ENCODE peak calls at places on chromosome 20, in ten cellular contexts. One of them, this sample, is unnamed.

GRCh38 chr20:1816384-1817381 is 78.5 kb upstream of the SIRPA start:
- DNase-seq in naive thymus-derived CD8-positive, alpha-beta T cell: peak; percentile 63
- DNase-seq in SJSA1: peak; percentile 82
- DNase-seq in mucosa of descending colon: no peak
- DNase-seq in AG04449: peak; percentile 58
- DNase-seq in fibroblast of pulmonary artery: peak; percentile 85
- DNase-seq in hippocampal formation: peak; percentile 87
- DNase-seq in NCI-H1436: no peak
- DNase-seq in breast epithelium: peak; percentile 83
- DNase-seq in RWPE1: peak; percentile 83
- DNase-seq in this sample: peak; percentile 84

GRCh38 chr20:50256577-50256976 is 65.9 kb downstream of the CEBPB start:
- DNase-seq in naive thymus-derived CD8-positive, alpha-beta T cell: no peak
- DNase-seq in AG04449: no peak
- DNase-seq in fibroblast of pulmonary artery: no peak
- DNase-seq in breast epithelium: no peak
- DNase-seq in RWPE1: no peak
- DNase-seq in SJSA1: no peak
- DNase-seq in NCI-H1436: no peak
- DNase-seq in mucosa of descending colon: no peak
- DNase-seq in hippocampal formation: no peak
- DNase-seq in this sample: no peak

GRCh38 chr20:37677969-37678610 is 15.7 kb upstream of the CTNNBL1 start:
- DNase-seq in AG04449: no peak
- DNase-seq in NCI-H1436: no peak
- DNase-seq in hippocampal formation: no peak
- DNase-seq in naive thymus-derived CD8-positive, alpha-beta T cell: no peak
- DNase-seq in fibroblast of pulmonary artery: no peak
- DNase-seq in RWPE1: no peak
- DNase-seq in mucosa of descending colon: no peak
- DNase-seq in breast epithelium: no peak
- DNase-seq in SJSA1: no peak
- DNase-seq in this sample: no peak

GRCh38 chr20:63808964-63809674 is 21.9 kb downstream of the ZBTB46 start:
- DNase-seq in RWPE1: no peak
- DNase-seq in hippocampal formation: no peak
- DNase-seq in mucosa of descending colon: no peak
- DNase-seq in AG04449: no peak
- DNase-seq in breast epithelium: no peak
- DNase-seq in SJSA1: no peak
- DNase-seq in fibroblast of pulmonary artery: no peak
- DNase-seq in NCI-H1436: no peak
- DNase-seq in naive thymus-derived CD8-positive, alpha-beta T cell: no peak
- DNase-seq in this sample: no peak

GRCh38 chr20:45450097-45450818 is 19.3 kb upstream of the WFDC2 start:
- DNase-seq in RWPE1: no peak
- DNase-seq in breast epithelium: no peak
- DNase-seq in mucosa of descending colon: no peak
- DNase-seq in AG04449: no peak
- DNase-seq in SJSA1: no peak
- DNase-seq in fibroblast of pulmonary artery: peak; percentile 71
- DNase-seq in NCI-H1436: peak; percentile 4
- DNase-seq in naive thymus-derived CD8-positive, alpha-beta T cell: peak; percentile 51
- DNase-seq in hippocampal formation: peak; percentile 25
- DNase-seq in this sample: no peak

GRCh38 chr20:9531581-9531980 is 17.2 kb downstream of the LAMP5 start:
- DNase-seq in NCI-H1436: no peak
- DNase-seq in breast epithelium: no peak
- DNase-seq in naive thymus-derived CD8-positive, alpha-beta T cell: no peak
- DNase-seq in mucosa of descending colon: no peak
- DNase-seq in AG04449: no peak
- DNase-seq in RWPE1: no peak
- DNase-seq in hippocampal formation: no peak
- DNase-seq in SJSA1: no peak
- DNase-seq in fibroblast of pulmonary artery: no peak
- DNase-seq in this sample: no peak

GRCh38 chr20:25014816-25015215 is 22.3 kb upstream of the APMAP start:
- DNase-seq in fibroblast of pulmonary artery: no peak
- DNase-seq in breast epithelium: no peak
- DNase-seq in SJSA1: no peak
- DNase-seq in NCI-H1436: no peak
- DNase-seq in mucosa of descending colon: no peak
- DNase-seq in hippocampal formation: no peak
- DNase-seq in naive thymus-derived CD8-positive, alpha-beta T cell: no peak
- DNase-seq in AG04449: no peak
- DNase-seq in RWPE1: no peak
- DNase-seq in this sample: no peak

GRCh38 chr20:59441860-59442810 is 141.7 kb downstream of the EDN3 start:
- DNase-seq in NCI-H1436: no peak
- DNase-seq in fibroblast of pulmonary artery: no peak
- DNase-seq in SJSA1: no peak
- DNase-seq in mucosa of descending colon: no peak
- DNase-seq in naive thymus-derived CD8-positive, alpha-beta T cell: no peak
- DNase-seq in hippocampal formation: no peak
- DNase-seq in AG04449: no peak
- DNase-seq in breast epithelium: no peak
- DNase-seq in RWPE1: no peak
- DNase-seq in this sample: no peak

GRCh38 chr20:58718729-58719128 is 26.1 kb downstream of the NPEPL1 start:
- DNase-seq in NCI-H1436: no peak
- DNase-seq in mucosa of descending colon: no peak
- DNase-seq in hippocampal formation: no peak
- DNase-seq in RWPE1: no peak
- DNase-seq in fibroblast of pulmonary artery: no peak
- DNase-seq in breast epithelium: no peak
- DNase-seq in naive thymus-derived CD8-positive, alpha-beta T cell: no peak
- DNase-seq in SJSA1: no peak
- DNase-seq in AG04449: no peak
- DNase-seq in this sample: no peak

This sample was measured in putamen.